ENCODE peak calls at places on chromosomes 2 and 18, in nine cellular contexts. One of them, this sample, is unnamed.

GRCh38 chr18:23618862-23619387 is 32.6 kb upstream of the NPC1 start:
- DNase-seq in cerebellum: no peak
- DNase-seq in NCI-H1417: no peak
- DNase-seq in T-helper 1 cell: no peak
- DNase-seq in iPS DF 6.9: no peak
- DNase-seq in choroid plexus epithelial cell: no peak
- DNase-seq in tibial nerve: no peak
- DNase-seq in naive thymus-derived CD8-positive, alpha-beta T cell: no peak
- DNase-seq in GM12865: peak
- DNase-seq in this sample: no peak

GRCh38 chr18:44356566-44357157 is 324.0 kb upstream of the SETBP1 start:
- DNase-seq in cerebellum: no peak
- DNase-seq in tibial nerve: no peak
- DNase-seq in T-helper 1 cell: no peak
- DNase-seq in naive thymus-derived CD8-positive, alpha-beta T cell: no peak
- DNase-seq in choroid plexus epithelial cell: no peak
- DNase-seq in GM12865: no peak
- DNase-seq in iPS DF 6.9: no peak
- DNase-seq in NCI-H1417: no peak
- DNase-seq in this sample: no peak

GRCh38 chr2:216366777-216367465 is 5.4 kb downstream of the MARCHF4 start:
- DNase-seq in NCI-H1417: no peak
- DNase-seq in cerebellum: no peak
- DNase-seq in GM12865: no peak
- DNase-seq in iPS DF 6.9: no peak
- DNase-seq in naive thymus-derived CD8-positive, alpha-beta T cell: no peak
- DNase-seq in T-helper 1 cell: no peak
- DNase-seq in tibial nerve: no peak
- DNase-seq in choroid plexus epithelial cell: peak
- DNase-seq in this sample: no peak

GRCh38 chr2:27408601-27409320 is 630 bp downstream of the PPM1G start:
- DNase-seq in GM12865: peak
- DNase-seq in naive thymus-derived CD8-positive, alpha-beta T cell: no peak
- DNase-seq in cerebellum: peak
- DNase-seq in tibial nerve: no peak
- DNase-seq in iPS DF 6.9: no peak
- DNase-seq in T-helper 1 cell: no peak
- DNase-seq in choroid plexus epithelial cell: no peak
- DNase-seq in NCI-H1417: peak
- DNase-seq in this sample: no peak

GRCh38 chr18:48552130-48552529 is 13.3 kb downstream of the CTIF start:
- DNase-seq in cerebellum: no peak
- DNase-seq in iPS DF 6.9: no peak
- DNase-seq in choroid plexus epithelial cell: no peak
- DNase-seq in NCI-H1417: no peak
- DNase-seq in tibial nerve: no peak
- DNase-seq in GM12865: no peak
- DNase-seq in naive thymus-derived CD8-positive, alpha-beta T cell: no peak
- DNase-seq in T-helper 1 cell: no peak
- DNase-seq in this sample: no peak

GRCh38 chr18:57881818-57882413 is 78.8 kb upstream of the ATP8B1 start:
- DNase-seq in T-helper 1 cell: no peak
- DNase-seq in iPS DF 6.9: peak
- DNase-seq in cerebellum: peak
- DNase-seq in choroid plexus epithelial cell: peak
- DNase-seq in GM12865: peak
- DNase-seq in tibial nerve: peak
- DNase-seq in NCI-H1417: peak
- DNase-seq in naive thymus-derived CD8-positive, alpha-beta T cell: peak
- DNase-seq in this sample: peak

GRCh38 chr2:107195631-107196030 is 309.7 kb upstream of the ST6GAL2 start:
- DNase-seq in cerebellum: no peak
- DNase-seq in tibial nerve: no peak
- DNase-seq in T-helper 1 cell: no peak
- DNase-seq in naive thymus-derived CD8-positive, alpha-beta T cell: no peak
- DNase-seq in GM12865: no peak
- DNase-seq in NCI-H1417: no peak
- DNase-seq in choroid plexus epithelial cell: no peak
- DNase-seq in iPS DF 6.9: no peak
- DNase-seq in this sample: no peak

GRCh38 chr2:240997141-240997855 is 1.1 kb upstream of the SNED1 start:
- DNase-seq in NCI-H1417: no peak
- DNase-seq in cerebellum: no peak
- DNase-seq in tibial nerve: peak
- DNase-seq in GM12865: no peak
- DNase-seq in naive thymus-derived CD8-positive, alpha-beta T cell: no peak
- DNase-seq in choroid plexus epithelial cell: peak
- DNase-seq in iPS DF 6.9: no peak
- DNase-seq in T-helper 1 cell: no peak
- DNase-seq in this sample: no peak

GRCh38 chr18:67282796-67283195 is 233.7 kb downstream of the DSEL start:
- DNase-seq in GM12865: no peak
- DNase-seq in naive thymus-derived CD8-positive, alpha-beta T cell: no peak
- DNase-seq in iPS DF 6.9: no peak
- DNase-seq in tibial nerve: no peak
- DNase-seq in NCI-H1417: no peak
- DNase-seq in choroid plexus epithelial cell: peak
- DNase-seq in T-helper 1 cell: no peak
- DNase-seq in cerebellum: no peak
- DNase-seq in this sample: no peak

GRCh38 chr18:48815182-48815520 is 135.6 kb downstream of the SMAD7 start:
- DNase-seq in iPS DF 6.9: no peak
- DNase-seq in choroid plexus epithelial cell: no peak
- DNase-seq in T-helper 1 cell: no peak
- DNase-seq in cerebellum: no peak
- DNase-seq in NCI-H1417: no peak
- DNase-seq in GM12865: no peak
- DNase-seq in tibial nerve: no peak
- DNase-seq in naive thymus-derived CD8-positive, alpha-beta T cell: no peak
- DNase-seq in this sample: no peak

GRCh38 chr2:105183555-105184323 is 57.8 kb upstream of the GPR45 start:
- DNase-seq in cerebellum: no peak
- DNase-seq in GM12865: peak
- DNase-seq in T-helper 1 cell: no peak
- DNase-seq in tibial nerve: no peak
- DNase-seq in iPS DF 6.9: no peak
- DNase-seq in choroid plexus epithelial cell: no peak
- DNase-seq in naive thymus-derived CD8-positive, alpha-beta T cell: no peak
- DNase-seq in NCI-H1417: peak
- DNase-seq in this sample: no peak

GRCh38 chr18:72161686-72162085 is 382.5 kb downstream of the CBLN2 start:
- DNase-seq in naive thymus-derived CD8-positive, alpha-beta T cell: no peak
- DNase-seq in GM12865: no peak
- DNase-seq in cerebellum: no peak
- DNase-seq in choroid plexus epithelial cell: no peak
- DNase-seq in T-helper 1 cell: no peak
- DNase-seq in tibial nerve: no peak
- DNase-seq in NCI-H1417: no peak
- DNase-seq in iPS DF 6.9: no peak
- DNase-seq in this sample: no peak